ENCODE peak calls at places on chromosomes 11 and 22, in nine cellular contexts. One of them, this sample, is unnamed. For H3K4me1, the result is how much of the 10 kb centered on the place peaks cover.

GRCh38 chr11:116895053-116895757 is 57.8 kb upstream of the APOA1 start:
- DNase-seq in spleen: no peak
- DNase-seq in tibial nerve: peak
- DNase-seq in stomach: no peak
- DNase-seq in testis: no peak
- DNase-seq in gastrocnemius medialis: no peak
- DNase-seq in body of pancreas: no peak
- DNase-seq in IMR-90: no peak
- DNase-seq in K562: peak
- DNase-seq in this sample: no peak

GRCh38 chr11:92457250-92457649 is 232.6 kb downstream of the FAT3 start:
- DNase-seq in tibial nerve: no peak
- DNase-seq in spleen: no peak
- DNase-seq in IMR-90: peak
- DNase-seq in gastrocnemius medialis: no peak
- DNase-seq in body of pancreas: no peak
- DNase-seq in K562: no peak
- DNase-seq in testis: no peak
- DNase-seq in stomach: no peak
- DNase-seq in this sample: no peak

GRCh38 chr11:4181780-4182721 is 87.5 kb downstream of the RRM1 start:
- DNase-seq in tibial nerve: no peak
- DNase-seq in body of pancreas: peak
- DNase-seq in K562: peak
- DNase-seq in spleen: peak
- DNase-seq in gastrocnemius medialis: no peak
- DNase-seq in testis: peak
- DNase-seq in IMR-90: peak
- DNase-seq in stomach: peak
- DNase-seq in this sample: no peak

GRCh38 chr11:44178381-44178780 is 82.9 kb downstream of the EXT2 start:
- DNase-seq in tibial nerve: no peak
- DNase-seq in testis: no peak
- DNase-seq in gastrocnemius medialis: peak
- DNase-seq in body of pancreas: no peak
- DNase-seq in spleen: no peak
- DNase-seq in IMR-90: peak
- DNase-seq in K562: no peak
- DNase-seq in stomach: no peak
- DNase-seq in this sample: no peak

GRCh38 chr22:27461470-27461869 is 340.1 kb downstream of the MN1 start:
- DNase-seq in IMR-90: peak
- DNase-seq in stomach: no peak
- DNase-seq in testis: no peak
- DNase-seq in tibial nerve: no peak
- DNase-seq in body of pancreas: peak
- DNase-seq in K562: no peak
- DNase-seq in spleen: no peak
- DNase-seq in gastrocnemius medialis: no peak
- DNase-seq in this sample: no peak

GRCh38 chr22:41910599-41911291 is 4.1 kb downstream of the SHISA8 start:
- DNase-seq in IMR-90: no peak
- DNase-seq in spleen: no peak
- DNase-seq in K562: no peak
- DNase-seq in tibial nerve: no peak
- DNase-seq in gastrocnemius medialis: peak
- DNase-seq in testis: peak
- DNase-seq in stomach: peak
- DNase-seq in body of pancreas: peak
- DNase-seq in this sample: no peak

GRCh38 chr11:102197759-102198158 is 87.5 kb downstream of the YAP1 start:
- DNase-seq in testis: no peak
- DNase-seq in K562: no peak
- DNase-seq in stomach: no peak
- DNase-seq in tibial nerve: peak
- DNase-seq in body of pancreas: no peak
- DNase-seq in IMR-90: no peak
- DNase-seq in spleen: no peak
- DNase-seq in gastrocnemius medialis: no peak
- DNase-seq in this sample: no peak

GRCh38 chr22:27726726-27727449 is 74.7 kb downstream of the MN1 start:
- DNase-seq in spleen: no peak
- DNase-seq in tibial nerve: no peak
- DNase-seq in K562: peak
- DNase-seq in body of pancreas: no peak
- DNase-seq in IMR-90: peak
- DNase-seq in stomach: peak
- DNase-seq in gastrocnemius medialis: no peak
- DNase-seq in testis: peak
- DNase-seq in this sample: peak

GRCh38 chr11:46308632-46309419 is 31.4 kb downstream of the CREB3L1 start:
- DNase-seq in body of pancreas: peak
- DNase-seq in gastrocnemius medialis: peak
- DNase-seq in IMR-90: peak
- DNase-seq in tibial nerve: peak
- DNase-seq in K562: peak
- DNase-seq in spleen: peak
- DNase-seq in testis: peak
- DNase-seq in stomach: peak
- DNase-seq in this sample: no peak

GRCh38 chr22:41369089-41369745 is 12.5 kb upstream of the TEF start:
- DNase-seq in gastrocnemius medialis: peak
- DNase-seq in K562: no peak
- DNase-seq in testis: no peak
- DNase-seq in IMR-90: no peak
- DNase-seq in tibial nerve: no peak
- DNase-seq in body of pancreas: peak
- DNase-seq in spleen: no peak
- DNase-seq in stomach: no peak
- DNase-seq in this sample: no peak

GRCh38 chr11:86688398-86689179 is 16.2 kb upstream of the ME3 start:
- DNase-seq in K562: no peak
- DNase-seq in gastrocnemius medialis: peak
- DNase-seq in body of pancreas: no peak
- DNase-seq in spleen: no peak
- DNase-seq in IMR-90: peak
- DNase-seq in tibial nerve: no peak
- DNase-seq in testis: no peak
- DNase-seq in stomach: no peak
- DNase-seq in this sample: no peak

GRCh38 chr11:95764267-95764898 is 25.2 kb downstream of the FAM76B start:
- DNase-seq in IMR-90: peak
- DNase-seq in testis: no peak
- DNase-seq in gastrocnemius medialis: no peak
- DNase-seq in spleen: no peak
- DNase-seq in body of pancreas: no peak
- DNase-seq in tibial nerve: no peak
- DNase-seq in stomach: no peak
- DNase-seq in K562: peak
- DNase-seq in this sample: no peak

GRCh38 chr11:116707250-116707649 is 65.5 kb downstream of the BUD13 start:
- DNase-seq in body of pancreas: peak
- DNase-seq in IMR-90: no peak
- DNase-seq in K562: no peak
- DNase-seq in gastrocnemius medialis: no peak
- DNase-seq in spleen: no peak
- DNase-seq in testis: no peak
- DNase-seq in tibial nerve: no peak
- DNase-seq in stomach: peak
- DNase-seq in this sample: no peak

GRCh38 chr22:26461188-26461810 is 22.3 kb downstream of the HPS4 start:
- DNase-seq in IMR-90: peak
- DNase-seq in spleen: no peak
- DNase-seq in body of pancreas: peak
- DNase-seq in gastrocnemius medialis: peak
- DNase-seq in tibial nerve: peak
- DNase-seq in testis: peak
- DNase-seq in stomach: peak
- DNase-seq in K562: peak
- DNase-seq in this sample: no peak

GRCh38 chr11:115256326-115257197 is 247.7 kb downstream of the CADM1 start:
- DNase-seq in body of pancreas: no peak
- DNase-seq in testis: no peak
- DNase-seq in K562: no peak
- DNase-seq in tibial nerve: no peak
- DNase-seq in stomach: no peak
- DNase-seq in gastrocnemius medialis: no peak
- DNase-seq in spleen: peak
- DNase-seq in IMR-90: no peak
- DNase-seq in this sample: no peak

GRCh38 chr22:50267591-50268390 is 2.4 kb downstream of the MAPK11 start:
- DNase-seq in K562: peak
- DNase-seq in testis: peak
- DNase-seq in tibial nerve: peak
- DNase-seq in body of pancreas: peak
- DNase-seq in spleen: no peak
- DNase-seq in gastrocnemius medialis: peak
- DNase-seq in IMR-90: peak
- DNase-seq in stomach: peak
- DNase-seq in this sample: no peak

GRCh38 chr11:116301141-116301540 is 471.6 kb downstream of the BUD13 start:
- DNase-seq in spleen: no peak
- DNase-seq in testis: no peak
- DNase-seq in IMR-90: no peak
- DNase-seq in body of pancreas: no peak
- DNase-seq in K562: no peak
- DNase-seq in gastrocnemius medialis: no peak
- DNase-seq in tibial nerve: no peak
- DNase-seq in stomach: no peak
- DNase-seq in this sample: no peak

GRCh38 chr11:57305523-57305922 is 19.2 kb downstream of the TNKS1BP1 start:
- DNase-seq in gastrocnemius medialis: peak
- DNase-seq in stomach: no peak
- DNase-seq in tibial nerve: no peak
- DNase-seq in spleen: no peak
- DNase-seq in K562: no peak
- DNase-seq in testis: no peak
- DNase-seq in IMR-90: no peak
- DNase-seq in body of pancreas: no peak
- DNase-seq in this sample: no peak
- H3K4me1 ChIP-seq in gastrocnemius medialis: half or more
- H3K4me1 ChIP-seq in stomach: half or more
- H3K4me1 ChIP-seq in tibial nerve: half or more
- H3K4me1 ChIP-seq in spleen: under half
- H3K4me1 ChIP-seq in K562: under half
- H3K4me1 ChIP-seq in testis: under half
- H3K4me1 ChIP-seq in IMR-90: under half
- H3K4me1 ChIP-seq in body of pancreas: half or more
- H3K4me1 ChIP-seq in this sample: half or more

DNA sequence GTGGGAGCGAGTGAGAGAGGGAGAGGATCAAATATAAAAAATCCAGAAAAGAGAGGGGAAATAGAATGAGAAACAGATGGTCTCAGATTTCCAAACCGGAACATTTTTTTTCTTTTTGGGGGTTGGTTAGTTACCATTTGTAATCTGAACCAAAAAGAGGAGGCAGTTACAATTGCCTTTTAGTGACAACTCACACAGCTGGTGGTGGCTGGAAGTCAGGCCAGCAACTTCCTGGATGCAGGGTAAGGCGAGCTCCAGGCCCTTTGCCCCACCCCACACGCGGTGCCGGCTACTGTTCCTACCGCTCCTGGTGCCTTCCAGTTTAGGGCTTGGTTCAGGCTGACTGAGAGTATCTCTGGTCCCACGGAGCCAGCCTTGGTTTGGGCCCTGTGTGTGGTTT is 21.0 kb upstream of the UBASH3B start:
- DNase-seq in tibial nerve: no peak
- DNase-seq in spleen: peak
- DNase-seq in testis: no peak
- DNase-seq in body of pancreas: no peak
- DNase-seq in IMR-90: peak
- DNase-seq in K562: no peak
- DNase-seq in stomach: peak
- DNase-seq in gastrocnemius medialis: peak
- DNase-seq in this sample: no peak
- TF ChIP-seq POLR2A in tibial nerve: no peak
- TF ChIP-seq POLR2A in spleen: no peak
- TF ChIP-seq POLR2A in testis: no peak
- TF ChIP-seq POLR2A in body of pancreas: no peak
- TF ChIP-seq POLR2A in IMR-90: no peak
- TF ChIP-seq POLR2A in K562: no peak
- TF ChIP-seq POLR2A in stomach: no peak
- TF ChIP-seq POLR2A in gastrocnemius medialis: no peak
- TF ChIP-seq POLR2A in this sample: no peak

GRCh38 chr11:119782673-119783072 is 53.7 kb upstream of the NECTIN1 start:
- DNase-seq in testis: no peak
- DNase-seq in spleen: peak
- DNase-seq in gastrocnemius medialis: no peak
- DNase-seq in tibial nerve: no peak
- DNase-seq in IMR-90: peak
- DNase-seq in K562: no peak
- DNase-seq in stomach: no peak
- DNase-seq in body of pancreas: no peak
- DNase-seq in this sample: no peak
- H3K4me1 ChIP-seq in testis: under half
- H3K4me1 ChIP-seq in spleen: under half
- H3K4me1 ChIP-seq in gastrocnemius medialis: under half
- H3K4me1 ChIP-seq in tibial nerve: under half
- H3K4me1 ChIP-seq in IMR-90: under half
- H3K4me1 ChIP-seq in K562: under half
- H3K4me1 ChIP-seq in stomach: under half
- H3K4me1 ChIP-seq in body of pancreas: under half
- H3K4me1 ChIP-seq in this sample: under half

GRCh38 chr11:96798445-96798844 is 408.6 kb downstream of the JRKL start:
- DNase-seq in stomach: no peak
- DNase-seq in body of pancreas: no peak
- DNase-seq in tibial nerve: no peak
- DNase-seq in gastrocnemius medialis: no peak
- DNase-seq in IMR-90: no peak
- DNase-seq in spleen: no peak
- DNase-seq in K562: no peak
- DNase-seq in testis: no peak
- DNase-seq in this sample: no peak

GRCh38 chr11:96794152-96794551 is 404.3 kb downstream of the JRKL start:
- DNase-seq in testis: no peak
- DNase-seq in gastrocnemius medialis: no peak
- DNase-seq in stomach: no peak
- DNase-seq in tibial nerve: no peak
- DNase-seq in K562: no peak
- DNase-seq in body of pancreas: no peak
- DNase-seq in IMR-90: no peak
- DNase-seq in spleen: no peak
- DNase-seq in this sample: no peak
- TF ChIP-seq POLR2A in testis: no peak
- TF ChIP-seq POLR2A in gastrocnemius medialis: no peak
- TF ChIP-seq POLR2A in stomach: no peak
- TF ChIP-seq POLR2A in tibial nerve: no peak
- TF ChIP-seq POLR2A in K562: no peak
- TF ChIP-seq POLR2A in body of pancreas: no peak
- TF ChIP-seq POLR2A in IMR-90: no peak
- TF ChIP-seq POLR2A in spleen: no peak
- TF ChIP-seq POLR2A in this sample: no peak

This sample was measured in esophagus squamous epithelium.